ENCODE peak calls at places on chromosomes 7 and 10, in four cellular contexts. One of them, this sample, is unnamed.

GRCh38 chr10:124872681-124873080 is 69.2 kb upstream of the ZRANB1 start:
- DNase-seq in H9: no peak
- DNase-seq in IMR-90: no peak
- DNase-seq in H1: no peak
- DNase-seq in this sample: no peak

GRCh38 chr7:96004598-96004997 is 232.2 kb downstream of the DYNC1I1 start:
- DNase-seq in H9: no peak
- DNase-seq in H1: no peak
- DNase-seq in IMR-90: no peak
- DNase-seq in this sample: no peak

GRCh38 chr7:31327071-31327470 is 13.5 kb downstream of the NEUROD6 start:
- DNase-seq in H9: peak
- DNase-seq in H1: no peak
- DNase-seq in IMR-90: peak
- DNase-seq in this sample: peak

GRCh38 chr10:96325719-96326373 is 21.6 kb downstream of the DNTT start:
- DNase-seq in H1: no peak
- DNase-seq in IMR-90: no peak
- DNase-seq in H9: no peak
- DNase-seq in this sample: no peak

GRCh38 chr7:119630570-119630969 is 642.4 kb upstream of the KCND2 start:
- DNase-seq in H1: no peak
- DNase-seq in H9: no peak
- DNase-seq in IMR-90: no peak
- DNase-seq in this sample: peak

GRCh38 chr10:112951349-112952281 is 1.6 kb downstream of the TCF7L2 start:
- DNase-seq in IMR-90: peak
- DNase-seq in H1: no peak
- DNase-seq in H9: peak
- DNase-seq in this sample: peak

GRCh38 chr10:89351402-89352038 is 23.7 kb downstream of the IFIT3 start:
- DNase-seq in H9: no peak
- DNase-seq in IMR-90: peak
- DNase-seq in H1: no peak
- DNase-seq in this sample: no peak

GRCh38 chr10:201328-201771 is 66.1 kb downstream of the ZMYND11 start:
- DNase-seq in IMR-90: peak
- DNase-seq in H9: no peak
- DNase-seq in H1: no peak
- DNase-seq in this sample: no peak

GRCh38 chr7:126803990-126804389 is 448.8 kb downstream of the GRM8 start:
- DNase-seq in H9: no peak
- DNase-seq in H1: no peak
- DNase-seq in IMR-90: no peak
- DNase-seq in this sample: peak

GRCh38 chr10:8331896-8332729 is 277.6 kb downstream of the GATA3 start:
- DNase-seq in H9: peak
- DNase-seq in IMR-90: peak
- DNase-seq in H1: peak
- DNase-seq in this sample: peak
- H3K56ac ChIP-seq in H9: no peak
- H3K56ac ChIP-seq in IMR-90: no peak
- H3K56ac ChIP-seq in H1: no peak
- H3K56ac ChIP-seq in this sample: peak

GRCh38 chr7:98617051-98617959 is at the start of gene NPTX2:
- DNase-seq in H1: no peak
- DNase-seq in H9: peak
- DNase-seq in IMR-90: no peak
- DNase-seq in this sample: peak

GRCh38 chr7:98619450-98620321 is 2.6 kb downstream of the NPTX2 start:
- DNase-seq in H9: peak
- DNase-seq in H1: no peak
- DNase-seq in IMR-90: peak
- DNase-seq in this sample: peak

GRCh38 chr7:98616381-98617050 is 569 bp upstream of the NPTX2 start:
- DNase-seq in IMR-90: no peak
- DNase-seq in H9: peak
- DNase-seq in H1: no peak
- DNase-seq in this sample: peak

GRCh38 chr7:98618786-98619185 is 1.7 kb downstream of the NPTX2 start:
- DNase-seq in IMR-90: no peak
- DNase-seq in H9: no peak
- DNase-seq in H1: no peak
- DNase-seq in this sample: no peak

GRCh38 chr7:98617960-98618418 is 904 bp downstream of the NPTX2 start:
- DNase-seq in H1: no peak
- DNase-seq in IMR-90: no peak
- DNase-seq in H9: no peak
- DNase-seq in this sample: no peak
- H2BK15ac ChIP-seq in H1: no peak
- H2BK15ac ChIP-seq in IMR-90: no peak
- H2BK15ac ChIP-seq in H9: no peak
- H2BK15ac ChIP-seq in this sample: no peak

GRCh38 chr10:120736377-120736776 is 114.8 kb upstream of the WDR11 start:
- DNase-seq in H9: no peak
- DNase-seq in H1: no peak
- DNase-seq in IMR-90: no peak
- DNase-seq in this sample: no peak
- H3K23ac ChIP-seq in H9: no peak
- H3K23ac ChIP-seq in H1: no peak
- H3K23ac ChIP-seq in IMR-90: no peak
- H3K23ac ChIP-seq in this sample: no peak

DNA sequence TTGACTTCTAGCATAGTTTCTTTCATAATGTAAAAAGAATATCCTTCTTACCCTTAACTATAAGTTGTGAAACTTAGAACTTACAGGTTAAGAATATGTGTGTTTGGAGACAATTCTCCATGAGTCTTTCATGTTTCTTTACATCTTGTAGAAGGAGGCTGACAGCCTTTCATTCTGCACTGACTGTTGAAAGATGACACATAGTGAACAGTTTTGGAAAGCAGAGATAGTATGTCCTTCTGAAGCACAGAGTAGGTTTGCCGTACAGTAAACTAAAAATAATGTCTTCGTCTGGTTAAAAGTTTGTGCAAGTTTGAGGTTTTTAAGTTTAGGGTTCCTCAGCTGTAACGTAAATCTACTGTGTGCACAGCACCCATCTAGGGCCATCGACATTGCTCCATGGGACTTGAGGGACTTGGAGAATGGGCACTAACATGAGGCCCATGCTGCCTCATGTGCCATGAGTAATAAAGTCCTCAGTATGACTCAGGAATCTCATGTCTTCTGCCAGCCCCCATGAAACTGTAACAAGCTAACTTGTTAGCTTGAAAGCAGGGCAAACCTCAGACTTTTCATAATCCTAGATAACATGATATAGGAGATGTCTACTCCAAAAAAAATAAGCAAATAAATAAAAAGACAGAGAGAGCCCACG is 24.5 kb upstream of the ELAPOR2 start:
- DNase-seq in H1: no peak
- DNase-seq in H9: no peak
- DNase-seq in IMR-90: peak
- DNase-seq in this sample: no peak
- H3K56ac ChIP-seq in H1: no peak
- H3K56ac ChIP-seq in H9: no peak
- H3K56ac ChIP-seq in IMR-90: no peak
- H3K56ac ChIP-seq in this sample: no peak

GRCh38 chr10:17673517-17674051 is 29.6 kb downstream of the STAM start:
- DNase-seq in H1: no peak
- DNase-seq in IMR-90: peak
- DNase-seq in H9: peak
- DNase-seq in this sample: peak

GRCh38 chr10:17665742-17666141 is 21.8 kb downstream of the STAM start:
- DNase-seq in IMR-90: peak
- DNase-seq in H9: no peak
- DNase-seq in H1: no peak
- DNase-seq in this sample: peak

GRCh38 chr10:17671307-17671706 is 27.4 kb downstream of the STAM start:
- DNase-seq in H9: no peak
- DNase-seq in H1: no peak
- DNase-seq in IMR-90: no peak
- DNase-seq in this sample: peak

GRCh38 chr10:17668435-17669184 is 24.7 kb downstream of the STAM start:
- DNase-seq in IMR-90: no peak
- DNase-seq in H9: no peak
- DNase-seq in H1: no peak
- DNase-seq in this sample: no peak

GRCh38 chr10:17669185-17669872 is 25.4 kb downstream of the STAM start:
- DNase-seq in H9: no peak
- DNase-seq in IMR-90: no peak
- DNase-seq in H1: no peak
- DNase-seq in this sample: no peak
- H2BK15ac ChIP-seq in H9: no peak
- H2BK15ac ChIP-seq in IMR-90: no peak
- H2BK15ac ChIP-seq in H1: no peak
- H2BK15ac ChIP-seq in this sample: no peak

GRCh38 chr7:37448637-37449331 is at the start of gene ELMO1:
- DNase-seq in H9: peak
- DNase-seq in IMR-90: peak
- DNase-seq in H1: peak
- DNase-seq in this sample: peak
- H3K23ac ChIP-seq in H9: no peak
- H3K23ac ChIP-seq in IMR-90: no peak
- H3K23ac ChIP-seq in H1: no peak
- H3K23ac ChIP-seq in this sample: peak

DNA sequence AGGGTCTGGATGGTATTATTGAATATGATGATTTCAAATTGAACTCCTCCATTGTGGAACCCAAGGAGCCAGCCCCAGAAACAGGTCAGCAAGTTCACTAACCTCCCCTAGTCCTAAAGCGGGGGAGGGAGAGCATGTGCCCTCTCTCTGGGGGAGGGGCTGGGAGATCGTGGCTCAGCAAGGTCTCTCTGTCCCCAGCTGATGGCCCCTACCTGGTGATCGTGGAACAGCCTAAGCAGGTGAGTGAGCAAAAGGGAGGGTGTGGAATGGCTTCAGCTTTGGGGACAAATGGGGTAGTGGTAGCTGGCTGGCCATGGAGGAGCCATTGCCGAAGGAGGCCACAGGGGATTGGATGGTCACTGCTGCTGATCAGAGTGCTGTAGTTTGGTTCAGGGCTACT is 746 bp downstream of the NFKB2 start:
- DNase-seq in H1: no peak
- DNase-seq in IMR-90: no peak
- DNase-seq in H9: no peak
- DNase-seq in this sample: no peak
- H3K56ac ChIP-seq in H1: no peak
- H3K56ac ChIP-seq in IMR-90: peak
- H3K56ac ChIP-seq in H9: no peak
- H3K56ac ChIP-seq in this sample: peak

This sample was measured in mesendoderm.